ENCODE peak calls at places on chromosomes 13 and 19, in five cellular contexts. I is HepG2, P is SK-N-SH, N is H1, R is GM12878. W is an unnamed sample.

GRCh38 chr13:73464758-73465628 is 406.2 kb downstream of the KLF5 start:
- DNase-seq in R (no peak), N (no peak), I (no peak), P (no peak), W (no peak)

GRCh38 chr13:112616586-112617381 is 28.8 kb upstream of the TUBGCP3 start:
- DNase-seq in N (no peak), I (peak; percentile 35), R (no peak), P (peak; percentile 69), W (peak; percentile 33)

GRCh38 chr19:32599736-32600157 is 18.8 kb downstream of the PDCD5 start:
- DNase-seq in P (peak; percentile 73), N (no peak), I (peak; percentile 57), R (no peak), W (peak; percentile 85)

GRCh38 chr19:46863818-46864629 is 3.2 kb downstream of the ARHGAP35 start:
- DNase-seq in R (no peak), I (peak; percentile 66), P (peak; percentile 47), N (peak; percentile 44), W (no peak)

GRCh38 chr13:113762075-113762474 is 3.0 kb downstream of the TMEM255B start:
- DNase-seq in P (no peak), N (no peak), I (no peak), R (no peak), W (no peak)

GRCh38 chr19:17871878-17872250 is at the start of gene SLC5A5:
- DNase-seq in I (no peak), N (no peak), P (peak; percentile 64), R (no peak), W (no peak)

GRCh38 chr19:29001922-29002247 is 211.1 kb downstream of the UQCRFS1 start:
- DNase-seq in P (no peak), I (no peak), N (no peak), R (no peak), W (no peak)

GRCh38 chr13:104993708-104994107 is 1541.8 kb downstream of the EFNB2 start:
- DNase-seq in I (no peak), P (no peak), N (no peak), R (no peak), W (no peak)

GRCh38 chr13:91406619-91407018 is 8.2 kb downstream of the GPC5 start:
- DNase-seq in I (peak; percentile 79), P (peak; percentile 21), R (no peak), N (peak; percentile 31), W (peak; percentile 23)

GRCh38 chr13:111006508-111007031 is 91.7 kb upstream of the ANKRD10 start:
- DNase-seq in P (no peak), R (no peak), N (no peak), I (no peak), W (no peak)

GRCh38 chr19:19061491-19061890 is 2.3 kb upstream of the SLC25A42 start:
- DNase-seq in I (no peak), R (no peak), N (no peak), P (no peak), W (no peak)

GRCh38 chr13:75180805-75181455 is 301.0 kb downstream of the TBC1D4 start:
- DNase-seq in P (no peak), N (no peak), R (no peak), I (no peak), W (peak; percentile 25)

GRCh38 chr13:48595330-48596127 is 58.2 kb upstream of the CYSLTR2 start:
- DNase-seq in P (peak; percentile 48), I (peak; percentile 79), R (no peak), N (no peak), W (peak; percentile 63)

GRCh38 chr19:18021121-18021755 is 13.3 kb downstream of the ARRDC2 start:
- DNase-seq in N (no peak), R (no peak), I (no peak), P (no peak), W (peak; percentile 65)

GRCh38 chr19:51664997-51665396 is 18.4 kb upstream of the SIGLEC14 start:
- DNase-seq in R (no peak), I (no peak), N (no peak), P (no peak), W (no peak)

GRCh38 chr19:38514812-38515633 is 81.5 kb downstream of the RYR1 start:
- DNase-seq in P (peak; percentile 94), R (no peak), N (peak; percentile 44), I (peak; percentile 35), W (peak; percentile 83)

GRCh38 chr19:55341191-55342043 is 1.7 kb downstream of the KMT5C start:
- DNase-seq in N (no peak), I (peak; percentile 40), P (peak; percentile 88), R (no peak), W (peak; percentile 93)

GRCh38 chr13:44312898-44313551 is 60.6 kb upstream of the SERP2 start:
- DNase-seq in I (peak; percentile 14), N (no peak), P (no peak), R (no peak), W (peak; percentile 14)

GRCh38 chr19:49567722-49568454 is 12.5 kb downstream of the NOSIP start:
- DNase-seq in P (no peak), I (no peak), N (no peak), R (no peak), W (no peak)

GRCh38 chr13:78190296-78190695 is 271.7 kb upstream of the EDNRB start:
- DNase-seq in I (no peak), N (no peak), P (no peak), R (no peak), W (no peak)

GRCh38 chr19:51473009-51473707 is 5.2 kb upstream of the CEACAM18 start:
- DNase-seq in P (peak; percentile 69), R (peak; percentile 15), N (peak; percentile 17), I (peak; percentile 56), W (peak; percentile 72)

GRCh38 chr13:75258159-75258782 is 223.7 kb downstream of the TBC1D4 start:
- DNase-seq in N (no peak), I (peak; percentile 16), R (no peak), P (peak; percentile 36), W (peak; percentile 33)

GRCh38 chr19:38252385-38252784 is 3.8 kb downstream of the PPP1R14A start:
- DNase-seq in P (no peak), I (no peak), N (no peak), R (no peak), W (no peak)

GRCh38 chr19:1860133-1860775 is 3.1 kb downstream of the KLF16 start:
- DNase-seq in R (no peak), I (peak; percentile 92), N (no peak), P (peak; percentile 76), W (no peak)

GRCh38 chr13:35144496-35144895 is 202.4 kb downstream of the NBEA start:
- DNase-seq in N (no peak), P (no peak), R (no peak), I (no peak), W (no peak)

GRCh38 chr13:113641426-113641825 is 16.6 kb downstream of the ATP4B start:
- DNase-seq in P (no peak), N (no peak), R (no peak), I (no peak), W (no peak)

GRCh38 chr19:58182989-58183821 is at the start of gene ZNF274:
- DNase-seq in R (peak; percentile 68), I (peak; percentile 90), N (peak; percentile 84), P (peak; percentile 91), W (peak; percentile 98)

GRCh38 chr13:74280795-74281490 is 146.7 kb upstream of the KLF12 start:
- DNase-seq in I (no peak), N (no peak), R (no peak), P (no peak), W (no peak)

DNA sequence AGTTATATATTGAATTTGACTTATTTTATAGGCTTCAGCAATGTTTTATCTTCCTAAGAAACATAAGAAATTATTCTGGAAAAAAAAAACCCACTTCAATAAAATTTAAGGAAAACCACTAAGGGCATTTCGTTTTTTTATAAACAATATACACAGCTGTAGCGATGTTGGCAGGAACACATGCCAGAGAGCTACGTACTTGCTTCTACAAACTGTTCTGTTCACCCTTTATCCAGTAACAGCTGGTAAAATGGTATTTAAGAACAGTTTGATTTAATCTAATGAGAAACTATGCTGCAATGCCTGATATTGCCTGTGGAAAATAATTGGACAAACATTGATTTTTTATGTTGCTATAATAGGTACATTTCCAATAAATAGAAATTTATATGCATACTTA is 137.2 kb upstream of the DACH1 start:
- DNase-seq in N (no peak), R (no peak), P (no peak), I (no peak), W (no peak)
- TF ChIP-seq CHD2 in N (no peak), R (no peak), P (no peak), I (no peak), W (no peak)

GRCh38 chr13:93309886-93310520 is 83.4 kb downstream of the GPC6 start:
- DNase-seq in P (no peak), I (peak; percentile 5), R (no peak), N (no peak), W (no peak)
- TF ChIP-seq CHD2 in P (no peak), I (no peak), R (no peak), N (no peak), W (no peak)

GRCh38 chr19:12937243-12938053 is 961 bp upstream of the CALR start:
- DNase-seq in I (peak; percentile 43), N (no peak), R (no peak), P (peak; percentile 52), W (peak; percentile 68)
- TF ChIP-seq CHD2 in I (no peak), N (no peak), R (no peak), P (peak; percentile 26), W (no peak)

GRCh38 chr19:10670876-10671804 is 17.0 kb downstream of the ILF3 start:
- DNase-seq in R (no peak), N (no peak), I (no peak), P (no peak), W (no peak)
- TF ChIP-seq CHD2 in R (no peak), N (no peak), I (no peak), P (no peak), W (no peak)

DNA sequence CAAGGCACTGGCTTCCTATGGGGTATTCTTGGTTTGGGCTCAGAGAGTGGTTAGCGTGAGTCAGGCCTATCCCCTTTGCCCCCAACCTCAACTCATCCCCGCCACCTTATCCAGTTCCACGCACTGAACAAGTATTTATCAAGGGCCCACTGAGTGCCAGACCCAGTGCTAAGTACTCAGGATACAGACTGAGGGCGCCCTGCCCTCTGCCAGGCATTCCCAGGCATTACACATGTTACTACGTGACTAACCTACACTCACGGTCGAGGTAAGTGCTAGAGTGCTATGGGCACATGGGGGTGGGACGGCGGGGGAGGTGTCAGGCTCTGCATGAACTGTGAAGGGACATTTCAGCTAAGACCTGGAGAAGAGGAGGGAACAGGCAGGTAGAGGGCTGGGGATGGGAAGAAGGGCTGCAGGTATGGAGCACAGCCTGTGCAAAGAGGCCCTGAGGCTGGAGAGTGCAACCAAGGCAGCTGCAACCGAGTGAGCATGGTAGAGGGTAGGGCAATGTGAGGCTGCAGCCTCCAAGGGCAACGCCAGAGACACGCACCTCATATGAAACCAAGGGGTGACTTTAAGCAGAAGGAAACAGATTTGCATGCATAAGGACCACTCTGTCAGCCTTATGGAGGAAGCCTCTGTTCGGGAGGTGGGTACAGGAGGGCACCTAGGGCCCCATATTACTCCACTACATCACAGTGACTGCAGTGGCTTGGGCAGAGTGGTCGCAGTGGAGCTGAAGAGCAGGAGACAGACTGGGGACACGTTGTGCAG is 22.5 kb downstream of the DHRS12 start:
- DNase-seq in P (peak; percentile 63), I (no peak), N (no peak), R (no peak), W (peak; percentile 28)
- TF ChIP-seq CHD2 in P (no peak), I (no peak), N (no peak), R (no peak), W (no peak)